ENCODE peak calls at places on chromosomes 7 and 10, in six cellular contexts. V is H1, B is stomach, X is GM12878, T is sigmoid colon, M is suprapubic skin. I is an unnamed sample.

GRCh38 chr7:138657854-138658386 is 43.2 kb downstream of the SVOPL start:
- DNase-seq in M (no peak), V (no peak), T (no peak), B (no peak), X (no peak), I (no peak)

GRCh38 chr10:677750-678661 is 11.5 kb downstream of the DIP2C start:
- DNase-seq in T (no peak), X (no peak), V (no peak), M (peak; percentile 73), B (no peak), I (no peak)

GRCh38 chr7:33806284-33807157 is 98.8 kb upstream of the BMPER start:
- DNase-seq in T (no peak), X (no peak), V (no peak), B (peak; percentile 56), M (no peak), I (no peak)

GRCh38 chr7:158957921-158958471 is 101.6 kb downstream of the DYNC2I1 start:
- DNase-seq in T (no peak), M (no peak), V (no peak), X (no peak), B (peak; percentile 83), I (no peak)

GRCh38 chr7:22864301-22864700 is 41.7 kb upstream of the TOMM7 start:
- DNase-seq in X (no peak), V (no peak), T (no peak), M (no peak), B (no peak), I (no peak)

GRCh38 chr7:40279991-40280390 is 145.2 kb downstream of the SUGCT start:
- DNase-seq in V (no peak), T (no peak), B (no peak), X (no peak), M (no peak), I (no peak)

GRCh38 chr10:131651674-131652093 is 249.1 kb upstream of the PPP2R2D start:
- DNase-seq in T (no peak), V (no peak), M (peak; percentile 75), B (peak; percentile 7), X (no peak), I (peak; percentile 61)

GRCh38 chr10:131649609-131650008 is 251.2 kb upstream of the PPP2R2D start:
- DNase-seq in X (no peak), M (no peak), V (no peak), B (no peak), T (no peak), I (no peak)

GRCh38 chr10:49217645-49218044 is 29.5 kb upstream of the TMEM273 start:
- DNase-seq in M (no peak), V (no peak), T (no peak), B (no peak), X (no peak), I (no peak)

GRCh38 chr10:72340510-72340895 is 14.2 kb downstream of the DNAJB12 start:
- DNase-seq in X (no peak), B (peak; percentile 75), M (no peak), V (no peak), T (no peak), I (peak; percentile 94)

GRCh38 chr10:20995123-20995978 is 98.2 kb upstream of the NEBL start:
- DNase-seq in V (no peak), B (no peak), X (no peak), M (no peak), T (no peak), I (no peak)

GRCh38 chr7:113199841-113200240 is 81.5 kb upstream of the SMIM30 start:
- DNase-seq in M (no peak), B (no peak), V (no peak), X (no peak), T (no peak), I (no peak)

GRCh38 chr10:22690614-22691431 is 23.6 kb downstream of the PIP4K2A start:
- DNase-seq in B (no peak), T (no peak), V (peak; percentile 51), X (no peak), M (no peak), I (no peak)

GRCh38 chr7:45682836-45683555 is 108.8 kb downstream of the ADCY1 start:
- DNase-seq in T (no peak), M (peak; percentile 34), X (no peak), V (no peak), B (peak; percentile 10), I (peak; percentile 19)

GRCh38 chr10:7258948-7259523 is 151.8 kb downstream of the SFMBT2 start:
- DNase-seq in B (no peak), T (no peak), V (no peak), X (no peak), M (no peak), I (no peak)

GRCh38 chr7:35556532-35557471 is 138.1 kb downstream of the HERPUD2 start:
- DNase-seq in X (no peak), T (no peak), M (no peak), V (no peak), B (no peak), I (no peak)

GRCh38 chr10:71213127-71213616 is 802 bp downstream of the UNC5B start:
- DNase-seq in V (no peak), X (no peak), M (peak; percentile 82), T (peak; percentile 84), B (peak; percentile 79), I (peak; percentile 71)

GRCh38 chr7:27198138-27198841 is 1.6 kb downstream of the HOXA13 start:
- DNase-seq in V (no peak), X (no peak), M (peak; percentile 66), B (no peak), T (no peak), I (no peak)

GRCh38 chr10:68496072-68496471 is 24.3 kb upstream of the DNA2 start:
- DNase-seq in T (no peak), M (no peak), B (no peak), X (no peak), V (no peak), I (no peak)

GRCh38 chr10:44674536-44674935 is 236.6 kb upstream of the TMEM72 start:
- DNase-seq in M (no peak), B (no peak), V (no peak), X (no peak), T (no peak), I (no peak)

GRCh38 chr7:3157541-3158287 is 114.0 kb upstream of the CARD11 start:
- DNase-seq in M (no peak), B (no peak), X (no peak), V (no peak), T (peak; percentile 60), I (peak; percentile 71)

GRCh38 chr7:140398821-140399220 is 491 bp upstream of the SLC37A3 start:
- DNase-seq in T (no peak), B (no peak), V (no peak), M (no peak), X (no peak), I (no peak)

GRCh38 chr7:140393756-140394306 is 4.5 kb downstream of the SLC37A3 start:
- DNase-seq in B (no peak), M (peak; percentile 32), X (no peak), V (no peak), T (peak; percentile 26), I (no peak)

GRCh38 chr7:140402178-140402835 is 1.6 kb upstream of the RAB19 start:
- DNase-seq in T (no peak), V (no peak), B (no peak), X (no peak), M (no peak), I (no peak)

GRCh38 chr7:140400381-140400780 is 2.1 kb upstream of the SLC37A3 start:
- DNase-seq in T (no peak), X (no peak), B (no peak), M (no peak), V (no peak), I (no peak)

GRCh38 chr7:140397784-140398750 is at the start of gene SLC37A3:
- DNase-seq in M (peak; percentile 87), B (peak; percentile 91), V (peak; percentile 49), T (peak; percentile 93), X (peak; percentile 28), I (peak; percentile 97)
- TF ChIP-seq POLR2AphosphoS5 in M (peak; percentile 63), B (peak; percentile 93), V (peak; percentile 81), T (peak; percentile 83), X (peak; percentile 34), I (peak; percentile 98)

DNA sequence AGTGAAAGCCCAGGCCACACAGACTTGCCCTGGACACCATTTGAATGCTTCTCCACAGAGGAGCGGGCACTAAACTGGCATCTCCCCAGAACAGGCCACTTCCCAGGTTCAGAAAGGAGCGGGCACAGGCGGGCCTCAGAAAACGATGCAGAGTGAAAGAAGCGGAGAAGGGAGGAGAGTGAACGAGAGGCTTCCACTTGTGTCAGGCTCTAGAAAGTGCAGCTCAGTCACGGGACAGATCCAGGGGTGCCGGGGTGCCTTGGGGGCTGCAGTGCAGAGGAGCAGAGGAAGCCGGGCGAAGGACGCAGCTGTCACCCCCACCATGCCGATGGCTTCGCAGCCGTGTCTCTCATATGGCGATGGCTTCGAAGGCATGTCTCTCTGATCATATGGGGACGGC is 26.1 kb upstream of the PRKAR1B start:
- DNase-seq in V (no peak), X (no peak), B (no peak), M (no peak), T (peak; percentile 47), I (peak; percentile 65)
- H3K36me3 ChIP-seq in V (peaks cover 27% of the 10 kb centered on the region), X (peaks cover 5% of the 10 kb centered on the region), B (peaks cover 33% of the 10 kb centered on the region), M (peaks cover 71% of the 10 kb centered on the region), T (peaks cover 76% of the 10 kb centered on the region), I (peaks cover 33% of the 10 kb centered on the region)

GRCh38 chr7:142714375-142714774 is 34.9 kb upstream of the PRSS1 start:
- DNase-seq in B (no peak), M (no peak), X (no peak), V (no peak), T (no peak), I (no peak)

GRCh38 chr7:142711196-142711595 is 38.1 kb upstream of the PRSS1 start:
- DNase-seq in M (no peak), B (no peak), T (no peak), X (no peak), V (no peak), I (no peak)

GRCh38 chr7:142711722-142712616 is 37.3 kb upstream of the PRSS1 start:
- DNase-seq in X (no peak), T (no peak), B (no peak), V (no peak), M (no peak), I (no peak)

GRCh38 chr7:142709921-142710320 is 39.4 kb upstream of the PRSS1 start:
- DNase-seq in X (no peak), B (no peak), M (no peak), T (no peak), V (no peak), I (no peak)

DNA sequence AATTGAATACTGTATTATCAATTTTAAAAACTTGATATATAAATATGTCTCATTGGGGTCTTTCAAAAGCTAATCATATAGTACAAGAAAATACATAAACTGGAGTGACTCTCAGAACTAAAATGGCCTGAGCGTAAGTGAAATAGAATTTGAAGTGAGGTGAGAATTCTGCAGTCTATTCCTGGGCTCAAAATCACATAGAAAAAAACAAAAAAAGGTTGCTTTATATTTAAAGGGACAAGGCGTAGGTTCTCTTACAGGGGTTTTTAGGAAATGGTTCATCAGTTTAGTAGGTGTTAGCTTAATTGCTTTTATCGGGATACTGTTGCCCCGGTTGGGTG is 36.7 kb upstream of the PRSS1 start:
- DNase-seq in X (no peak), B (no peak), M (no peak), V (no peak), T (no peak), I (no peak)
- H3K4me3 ChIP-seq in X (no peak overlapping the region), B (no peak overlapping the region), M (no peak overlapping the region), V (no peak overlapping the region), T (no peak overlapping the region), I (no peak overlapping the region)

DNA sequence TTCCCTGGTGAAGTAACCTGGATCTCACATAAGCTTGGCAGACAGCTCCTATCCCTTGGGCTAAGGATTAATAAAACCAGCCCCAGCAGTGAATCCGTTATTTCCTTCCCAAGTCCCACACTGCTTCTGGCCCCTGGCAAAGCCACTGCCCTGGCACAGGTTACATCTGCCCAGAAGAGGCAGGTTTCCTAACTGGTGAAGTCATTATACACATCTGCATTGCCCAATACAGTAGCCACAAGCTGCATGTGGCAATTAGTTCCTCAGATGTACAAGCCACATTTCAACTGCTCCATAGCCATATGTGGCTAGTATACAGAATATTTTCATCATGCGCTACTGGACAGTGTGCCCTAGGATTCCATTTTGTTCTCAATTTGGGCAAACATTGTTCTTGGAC is 273.0 kb downstream of the GRM8 start:
- DNase-seq in X (no peak), T (no peak), M (no peak), B (no peak), V (no peak), I (no peak)
- TF ChIP-seq POLR2AphosphoS5 in X (no peak), T (no peak), M (no peak), B (no peak), V (no peak), I (no peak)